ENCODE peak calls at places on chromosomes 16 and 17, in five cellular contexts. One of them, this sample, is unnamed.

GRCh38 chr17:42879596-42879985 is 21.0 kb upstream of the G6PC1 start:
- DNase-seq in nephron progenitor cell: no peak
- DNase-seq in A549: no peak
- DNase-seq in astrocyte of the spinal cord: peak; percentile 6
- DNase-seq in amygdala: no peak
- DNase-seq in this sample: no peak

GRCh38 chr17:5364156-5364555 is 55.3 kb downstream of the NUP88 start:
- DNase-seq in amygdala: no peak
- DNase-seq in astrocyte of the spinal cord: peak; percentile 25
- DNase-seq in nephron progenitor cell: no peak
- DNase-seq in A549: no peak
- DNase-seq in this sample: no peak

GRCh38 chr16:24848065-24848464 is 2.3 kb downstream of the SLC5A11 start:
- DNase-seq in A549: no peak
- DNase-seq in astrocyte of the spinal cord: peak; percentile 67
- DNase-seq in nephron progenitor cell: no peak
- DNase-seq in amygdala: no peak
- DNase-seq in this sample: peak; percentile 20

GRCh38 chr16:21666772-21667171 is 3.0 kb downstream of the OTOA start:
- DNase-seq in A549: no peak
- DNase-seq in astrocyte of the spinal cord: no peak
- DNase-seq in nephron progenitor cell: no peak
- DNase-seq in amygdala: no peak
- DNase-seq in this sample: no peak

GRCh38 chr17:78857266-78857665 is 16.7 kb upstream of the USP36 start:
- DNase-seq in amygdala: no peak
- DNase-seq in nephron progenitor cell: no peak
- DNase-seq in A549: no peak
- DNase-seq in astrocyte of the spinal cord: no peak
- DNase-seq in this sample: no peak

GRCh38 chr16:14522617-14523135 is 107.4 kb downstream of the PARN start:
- DNase-seq in A549: no peak
- DNase-seq in astrocyte of the spinal cord: no peak
- DNase-seq in amygdala: no peak
- DNase-seq in nephron progenitor cell: no peak
- DNase-seq in this sample: no peak

GRCh38 chr17:63258785-63259184 is 187.3 kb downstream of the CYB561 start:
- DNase-seq in A549: no peak
- DNase-seq in amygdala: no peak
- DNase-seq in nephron progenitor cell: no peak
- DNase-seq in astrocyte of the spinal cord: no peak
- DNase-seq in this sample: no peak

GRCh38 chr17:49624896-49625295 is 49.2 kb downstream of the NXPH3 start:
- DNase-seq in nephron progenitor cell: no peak
- DNase-seq in amygdala: no peak
- DNase-seq in A549: no peak
- DNase-seq in astrocyte of the spinal cord: peak; percentile 44
- DNase-seq in this sample: no peak

GRCh38 chr17:64202683-64203430 is 60.2 kb downstream of the TEX2 start:
- DNase-seq in nephron progenitor cell: no peak
- DNase-seq in astrocyte of the spinal cord: peak; percentile 83
- DNase-seq in A549: no peak
- DNase-seq in amygdala: peak; percentile 34
- DNase-seq in this sample: no peak

GRCh38 chr17:17076066-17076465 is 33.8 kb downstream of the MPRIP start:
- DNase-seq in astrocyte of the spinal cord: no peak
- DNase-seq in A549: no peak
- DNase-seq in amygdala: no peak
- DNase-seq in nephron progenitor cell: no peak
- DNase-seq in this sample: peak; percentile 47

GRCh38 chr17:57585341-57586098 is 159.6 kb downstream of the CCDC182 start:
- DNase-seq in amygdala: no peak
- DNase-seq in nephron progenitor cell: no peak
- DNase-seq in A549: no peak
- DNase-seq in astrocyte of the spinal cord: no peak
- DNase-seq in this sample: no peak

GRCh38 chr16:74627506-74628220 is 20.7 kb upstream of the GLG1 start:
- DNase-seq in amygdala: no peak
- DNase-seq in astrocyte of the spinal cord: peak; percentile 37
- DNase-seq in A549: no peak
- DNase-seq in nephron progenitor cell: no peak
- DNase-seq in this sample: no peak

GRCh38 chr17:82177761-82178498 is 34.7 kb downstream of the CCDC57 start:
- DNase-seq in astrocyte of the spinal cord: no peak
- DNase-seq in amygdala: no peak
- DNase-seq in nephron progenitor cell: no peak
- DNase-seq in A549: no peak
- DNase-seq in this sample: no peak

GRCh38 chr16:1680361-1680760 is 2.3 kb downstream of the JPT2 start:
- DNase-seq in A549: no peak
- DNase-seq in nephron progenitor cell: no peak
- DNase-seq in astrocyte of the spinal cord: no peak
- DNase-seq in amygdala: no peak
- DNase-seq in this sample: no peak

GRCh38 chr16:65142276-65142675 is 20.4 kb upstream of the CDH11 start:
- DNase-seq in amygdala: no peak
- DNase-seq in A549: no peak
- DNase-seq in astrocyte of the spinal cord: no peak
- DNase-seq in nephron progenitor cell: no peak
- DNase-seq in this sample: no peak

GRCh38 chr17:6797718-6798351 is 21.8 kb downstream of the FBXO39 start:
- DNase-seq in A549: no peak
- DNase-seq in nephron progenitor cell: no peak
- DNase-seq in amygdala: no peak
- DNase-seq in astrocyte of the spinal cord: no peak
- DNase-seq in this sample: no peak

GRCh38 chr17:50209472-50210248 is 8.2 kb upstream of the COL1A1 start:
- DNase-seq in A549: no peak
- DNase-seq in amygdala: no peak
- DNase-seq in nephron progenitor cell: peak; percentile 80
- DNase-seq in astrocyte of the spinal cord: peak; percentile 99
- DNase-seq in this sample: peak; percentile 92

GRCh38 chr16:88004391-88004790 is 53.2 kb downstream of the BANP start:
- DNase-seq in amygdala: no peak
- DNase-seq in A549: no peak
- DNase-seq in astrocyte of the spinal cord: no peak
- DNase-seq in nephron progenitor cell: no peak
- DNase-seq in this sample: no peak

GRCh38 chr16:57029161-57030160 is 40.1 kb downstream of the NLRC5 start:
- DNase-seq in astrocyte of the spinal cord: peak; percentile 79
- DNase-seq in amygdala: no peak
- DNase-seq in A549: no peak
- DNase-seq in nephron progenitor cell: no peak
- DNase-seq in this sample: no peak

GRCh38 chr17:21214777-21215541 is 998 bp upstream of the TMEM11 start:
- DNase-seq in amygdala: no peak
- DNase-seq in astrocyte of the spinal cord: no peak
- DNase-seq in A549: peak; percentile 28
- DNase-seq in nephron progenitor cell: peak; percentile 42
- DNase-seq in this sample: no peak

GRCh38 chr17:70521821-70522256 is 352.5 kb downstream of the KCNJ2 start:
- DNase-seq in A549: no peak
- DNase-seq in nephron progenitor cell: no peak
- DNase-seq in amygdala: no peak
- DNase-seq in astrocyte of the spinal cord: peak; percentile 22
- DNase-seq in this sample: no peak

GRCh38 chr17:6487243-6488007 is 43.2 kb downstream of the PIMREG start:
- DNase-seq in astrocyte of the spinal cord: no peak
- DNase-seq in nephron progenitor cell: no peak
- DNase-seq in amygdala: no peak
- DNase-seq in A549: no peak
- DNase-seq in this sample: no peak

GRCh38 chr17:2042355-2042929 is 620 bp downstream of the OVCA2 start:
- DNase-seq in A549: peak; percentile 55
- DNase-seq in astrocyte of the spinal cord: peak; percentile 46
- DNase-seq in amygdala: no peak
- DNase-seq in nephron progenitor cell: peak; percentile 41
- DNase-seq in this sample: no peak

GRCh38 chr17:62653831-62654829 is 26.7 kb downstream of the MRC2 start:
- DNase-seq in astrocyte of the spinal cord: peak; percentile 48
- DNase-seq in A549: no peak
- DNase-seq in amygdala: no peak
- DNase-seq in nephron progenitor cell: peak; percentile 46
- DNase-seq in this sample: peak; percentile 89

GRCh38 chr17:40349477-40350409 is 14.8 kb downstream of the GJD3 start:
- DNase-seq in nephron progenitor cell: no peak
- DNase-seq in amygdala: no peak
- DNase-seq in A549: no peak
- DNase-seq in astrocyte of the spinal cord: no peak
- DNase-seq in this sample: no peak

GRCh38 chr16:88333645-88334516 is 48.9 kb upstream of the ZNF469 start:
- DNase-seq in nephron progenitor cell: no peak
- DNase-seq in amygdala: no peak
- DNase-seq in astrocyte of the spinal cord: no peak
- DNase-seq in A549: no peak
- DNase-seq in this sample: no peak

GRCh38 chr17:47708864-47709541 is 15.0 kb downstream of the TBKBP1 start:
- DNase-seq in astrocyte of the spinal cord: no peak
- DNase-seq in nephron progenitor cell: no peak
- DNase-seq in amygdala: peak; percentile 11
- DNase-seq in A549: no peak
- DNase-seq in this sample: no peak

GRCh38 chr16:68197250-68197649 is 38.7 kb downstream of the ESRP2 start:
- DNase-seq in A549: no peak
- DNase-seq in astrocyte of the spinal cord: peak; percentile 17
- DNase-seq in amygdala: no peak
- DNase-seq in nephron progenitor cell: no peak
- DNase-seq in this sample: no peak

GRCh38 chr17:64118452-64118979 is 11.4 kb downstream of the ERN1 start:
- DNase-seq in nephron progenitor cell: no peak
- DNase-seq in A549: no peak
- DNase-seq in astrocyte of the spinal cord: no peak
- DNase-seq in amygdala: no peak
- DNase-seq in this sample: no peak

GRCh38 chr17:21525464-21526130 is 149.4 kb downstream of the KCNJ12 start:
- DNase-seq in nephron progenitor cell: no peak
- DNase-seq in astrocyte of the spinal cord: no peak
- DNase-seq in A549: no peak
- DNase-seq in amygdala: no peak
- DNase-seq in this sample: no peak

GRCh38 chr17:66661411-66661843 is 173.5 kb upstream of the CACNG5 start:
- DNase-seq in nephron progenitor cell: no peak
- DNase-seq in amygdala: no peak
- DNase-seq in astrocyte of the spinal cord: peak; percentile 52
- DNase-seq in A549: peak; percentile 47
- DNase-seq in this sample: no peak

GRCh38 chr16:9102943-9103342 is 11.5 kb downstream of the HAPSTR1 start:
- DNase-seq in A549: no peak
- DNase-seq in amygdala: no peak
- DNase-seq in nephron progenitor cell: no peak
- DNase-seq in astrocyte of the spinal cord: no peak
- DNase-seq in this sample: no peak

GRCh38 chr16:2008631-2009301 is 855 bp downstream of the ZNF598 start:
- DNase-seq in nephron progenitor cell: no peak
- DNase-seq in amygdala: no peak
- DNase-seq in astrocyte of the spinal cord: no peak
- DNase-seq in A549: no peak
- DNase-seq in this sample: no peak

GRCh38 chr17:62139141-62139540 is 74.1 kb upstream of the MED13 start:
- DNase-seq in nephron progenitor cell: no peak
- DNase-seq in A549: no peak
- DNase-seq in astrocyte of the spinal cord: no peak
- DNase-seq in amygdala: no peak
- DNase-seq in this sample: no peak

GRCh38 chr17:34760931-34761500 is 181.6 kb downstream of the TMEM132E start:
- DNase-seq in amygdala: no peak
- DNase-seq in nephron progenitor cell: no peak
- DNase-seq in A549: no peak
- DNase-seq in astrocyte of the spinal cord: no peak
- DNase-seq in this sample: peak; percentile 33

GRCh38 chr16:29815032-29815721 is 775 bp upstream of the PAGR1 start:
- DNase-seq in nephron progenitor cell: peak; percentile 36
- DNase-seq in A549: no peak
- DNase-seq in amygdala: peak; percentile 6
- DNase-seq in astrocyte of the spinal cord: no peak
- DNase-seq in this sample: no peak

GRCh38 chr17:41065829-41066624 is at the start of gene KRTAP2-4:
- DNase-seq in amygdala: no peak
- DNase-seq in A549: peak; percentile 24
- DNase-seq in nephron progenitor cell: no peak
- DNase-seq in astrocyte of the spinal cord: peak; percentile 83
- DNase-seq in this sample: no peak

This sample was measured in mesenteric fat pad.